ENCODE peak calls at places on chromosomes 1 and 21, in five cellular contexts. I is HL-60, Q is A549, Y is HFF-Myc, E is mammary epithelial cell. R is an unnamed sample.

GRCh38 chr1:116853680-116854191 is 56.0 kb upstream of the PTGFRN start:
- DNase-seq in I (peak; percentile 44), Q (peak; percentile 82), Y (peak; percentile 84), E (peak; percentile 83), R (no peak)

GRCh38 chr1:199778324-199778955 is 249.1 kb upstream of the NR5A2 start:
- DNase-seq in I (no peak), Q (peak; percentile 80), Y (no peak), E (no peak), R (no peak)

GRCh38 chr1:26190373-26190987 is at the start of gene CATSPER4:
- DNase-seq in I (no peak), Q (peak; percentile 44), Y (no peak), E (peak; percentile 13), R (no peak)

GRCh38 chr1:9238134-9238533 is 3.6 kb downstream of the H6PD start:
- DNase-seq in I (no peak), Q (no peak), Y (no peak), E (no peak), R (no peak)

GRCh38 chr1:199780948-199781347 is 246.6 kb upstream of the NR5A2 start:
- DNase-seq in I (no peak), Q (no peak), Y (no peak), E (peak; percentile 15), R (no peak)

GRCh38 chr1:40857737-40858136 is 4.4 kb downstream of the CITED4 start:
- DNase-seq in I (no peak), Q (no peak), Y (no peak), E (no peak), R (no peak)

GRCh38 chr21:15928196-15928595 is 198.4 kb downstream of the USP25 start:
- DNase-seq in I (no peak), Q (no peak), Y (no peak), E (no peak), R (no peak)

GRCh38 chr1:181396171-181396670 is 87.1 kb upstream of the CACNA1E start:
- DNase-seq in I (no peak), Q (no peak), Y (no peak), E (no peak), R (no peak)

GRCh38 chr1:186424539-186424938 is 36.4 kb downstream of the PDC start:
- DNase-seq in I (no peak), Q (no peak), Y (no peak), E (no peak), R (no peak)

GRCh38 chr1:109789771-109790170 is 26.0 kb upstream of the EPS8L3 start:
- DNase-seq in I (no peak), Q (no peak), Y (no peak), E (no peak), R (peak; percentile 31)

GRCh38 chr1:7116001-7116400 is 330.7 kb downstream of the CAMTA1 start:
- DNase-seq in I (no peak), Q (no peak), Y (no peak), E (no peak), R (no peak)

GRCh38 chr1:198778049-198778448 is 139.2 kb downstream of the PTPRC start:
- DNase-seq in I (no peak), Q (no peak), Y (no peak), E (no peak), R (no peak)

GRCh38 chr1:80048706-80049105 is 1042.2 kb upstream of the ADGRL4 start:
- DNase-seq in I (no peak), Q (no peak), Y (no peak), E (peak; percentile 25), R (no peak)

DNA sequence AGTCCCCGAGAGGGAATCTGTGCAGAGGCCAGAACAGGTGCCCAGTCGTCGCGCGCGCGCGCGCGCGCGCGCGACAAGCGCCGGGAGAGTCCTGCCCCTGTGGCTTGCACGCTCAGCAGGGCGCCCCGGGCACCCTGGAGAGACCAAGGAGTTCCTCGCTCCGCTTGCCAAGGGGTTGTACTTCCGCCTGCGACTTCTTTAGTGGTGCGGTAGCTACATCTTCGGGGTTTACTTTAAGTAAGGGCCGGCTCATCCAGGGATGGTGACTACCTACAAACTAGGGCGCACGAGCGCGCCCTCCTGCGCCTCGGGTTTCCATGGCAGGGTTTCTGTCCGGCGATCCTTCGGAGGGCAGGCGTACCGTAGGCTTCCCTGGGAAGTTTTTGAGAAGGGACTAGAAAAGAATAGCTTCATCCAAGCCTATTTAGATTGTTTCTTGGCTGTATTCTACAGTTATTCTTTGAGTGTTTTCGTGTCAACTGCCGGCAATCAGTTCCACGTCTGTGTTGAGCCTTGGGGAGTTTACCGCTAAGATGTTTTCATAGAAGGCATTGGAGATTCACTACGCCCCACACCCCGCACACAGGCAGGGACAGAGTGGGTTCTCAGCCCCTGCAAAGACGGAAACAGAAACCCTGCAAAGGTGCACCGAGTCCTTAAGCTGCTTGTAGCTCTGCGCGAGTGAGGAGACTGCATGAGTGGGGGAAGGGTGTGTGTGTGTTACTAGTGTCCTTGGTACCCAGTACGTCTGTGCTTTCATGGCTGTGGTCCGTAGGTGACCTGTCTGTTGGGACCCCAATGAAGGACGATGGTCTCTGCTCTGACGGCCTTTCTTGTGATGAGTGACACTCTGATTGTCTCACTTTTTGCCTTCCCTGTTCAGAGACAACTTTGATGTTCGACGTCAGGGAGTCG is 1.7 kb downstream of the LHX4 start:
- DNase-seq in I (peak; percentile 83), Q (peak; percentile 90), Y (no peak), E (peak; percentile 65), R (no peak)
- TF ChIP-seq CTCF in I (no peak), Q (peak; percentile 46), Y (no peak), E (no peak), R (no peak)

DNA sequence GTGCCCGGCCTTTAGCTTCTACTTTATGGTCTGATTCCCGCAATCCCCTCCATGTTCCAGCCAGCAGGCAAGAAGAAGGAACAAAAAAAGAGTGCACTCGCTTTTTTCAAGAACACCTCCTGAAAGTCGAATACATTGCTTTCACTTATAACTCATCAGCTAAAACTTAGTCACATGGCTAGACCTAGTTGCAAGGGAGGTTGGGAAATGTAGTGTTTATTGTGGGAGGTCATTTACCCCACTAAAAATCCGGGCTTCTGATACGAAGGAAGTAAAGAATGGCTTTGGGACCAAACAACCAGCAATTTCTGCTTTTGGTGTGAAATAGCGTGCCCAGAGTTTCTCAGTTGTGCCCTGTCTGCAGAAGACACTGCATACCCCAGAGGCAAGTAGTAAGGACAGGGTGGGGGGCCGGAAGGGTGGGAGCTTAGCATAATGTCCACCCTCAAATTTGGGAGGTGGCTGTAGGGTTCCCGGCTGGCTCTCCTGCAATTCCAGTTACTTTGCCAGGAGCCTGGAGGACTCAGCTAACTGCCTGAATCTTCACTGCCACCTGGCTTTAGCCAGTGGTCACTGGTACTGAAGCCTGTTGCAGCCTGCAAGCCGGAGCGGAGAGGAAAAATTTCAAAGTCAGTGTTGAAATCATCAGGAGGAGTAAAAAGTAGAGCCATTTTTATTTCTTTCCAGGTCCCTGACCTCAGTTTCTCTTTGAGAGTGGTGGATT is 57.7 kb upstream of the F3 start:
- DNase-seq in I (no peak), Q (peak; percentile 37), Y (no peak), E (peak; percentile 57), R (no peak)
- TF ChIP-seq CTCF in I (no peak), Q (no peak), Y (peak; percentile 45), E (peak; percentile 62), R (no peak)

DNA sequence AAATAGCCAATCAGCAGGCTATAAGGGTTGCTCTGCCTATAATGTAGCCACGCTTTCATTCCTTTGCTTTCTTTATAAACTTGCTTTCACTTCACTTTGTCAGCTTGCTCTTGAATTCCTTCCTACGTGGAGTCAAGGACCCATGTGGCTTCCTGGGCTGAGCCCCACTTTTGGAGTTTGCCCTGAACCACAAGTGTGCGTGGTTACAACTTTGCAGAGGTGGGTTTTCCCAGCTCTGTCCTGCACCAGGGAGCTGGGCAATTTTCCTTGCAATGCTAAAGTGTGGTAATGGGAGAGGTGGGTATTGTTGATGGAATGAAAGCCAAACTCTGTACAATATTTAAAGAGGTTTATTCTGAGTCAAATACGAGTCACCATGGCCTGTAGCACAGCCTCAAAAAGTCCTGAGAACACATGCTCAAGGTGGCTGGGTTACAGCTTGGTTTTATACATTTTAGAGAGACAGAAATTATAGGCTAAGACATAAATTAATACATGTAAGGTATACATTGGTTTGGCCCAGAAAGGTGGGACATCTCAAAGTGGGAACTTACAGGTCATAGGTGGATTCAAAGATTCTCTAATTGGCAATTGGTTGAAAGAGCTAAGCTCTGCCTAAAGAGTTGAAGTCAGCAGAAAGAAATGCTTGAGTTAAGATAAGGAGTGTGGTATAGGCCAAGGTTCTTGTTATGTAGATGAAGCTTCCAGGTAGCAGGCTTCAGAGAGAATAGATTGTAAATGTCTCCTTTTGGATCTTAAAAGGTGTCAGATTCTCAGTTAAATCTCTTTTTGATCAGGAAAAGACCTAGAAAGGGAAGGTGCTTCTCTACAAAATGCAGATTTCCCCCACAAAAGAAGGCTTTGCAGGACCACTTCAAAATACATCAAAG is 41.9 kb upstream of the COG2 start:
- DNase-seq in I (no peak), Q (no peak), Y (no peak), E (peak; percentile 4), R (no peak)
- TF ChIP-seq CTCF in I (no peak), Q (no peak), Y (no peak), E (no peak), R (no peak)

DNA sequence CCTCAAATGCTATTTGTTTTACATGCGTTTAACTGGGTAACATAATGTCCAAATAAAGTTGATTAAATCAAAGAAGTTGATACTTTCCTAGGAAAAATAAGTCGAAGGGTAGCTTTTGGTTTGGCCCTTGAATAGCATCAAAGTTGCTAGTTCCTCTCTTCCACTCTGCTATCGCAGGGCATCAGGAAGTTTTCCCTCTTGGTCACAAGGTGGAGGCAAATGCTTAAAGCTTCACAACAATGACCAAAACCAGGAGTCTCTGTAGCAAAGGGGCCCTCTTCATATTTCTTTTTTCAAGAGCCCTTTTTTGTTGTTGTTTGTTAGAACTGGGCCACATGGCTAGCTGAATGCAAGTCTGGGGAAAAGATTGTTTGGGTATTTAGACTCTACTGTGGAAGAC is 668.4 kb downstream of the KCNT2 start:
- DNase-seq in I (no peak), Q (peak; percentile 10), Y (no peak), E (peak; percentile 34), R (no peak)
- TF ChIP-seq CTCF in I (no peak), Q (no peak), Y (peak; percentile 17), E (peak; percentile 51), R (no peak)

GRCh38 chr21:35663856-35664606 is 396.3 kb downstream of the SETD4 start:
- DNase-seq in I (no peak), Q (no peak), Y (no peak), E (no peak), R (no peak)
- TF ChIP-seq CTCF in I (no peak), Q (no peak), Y (no peak), E (no peak), R (no peak)

DNA sequence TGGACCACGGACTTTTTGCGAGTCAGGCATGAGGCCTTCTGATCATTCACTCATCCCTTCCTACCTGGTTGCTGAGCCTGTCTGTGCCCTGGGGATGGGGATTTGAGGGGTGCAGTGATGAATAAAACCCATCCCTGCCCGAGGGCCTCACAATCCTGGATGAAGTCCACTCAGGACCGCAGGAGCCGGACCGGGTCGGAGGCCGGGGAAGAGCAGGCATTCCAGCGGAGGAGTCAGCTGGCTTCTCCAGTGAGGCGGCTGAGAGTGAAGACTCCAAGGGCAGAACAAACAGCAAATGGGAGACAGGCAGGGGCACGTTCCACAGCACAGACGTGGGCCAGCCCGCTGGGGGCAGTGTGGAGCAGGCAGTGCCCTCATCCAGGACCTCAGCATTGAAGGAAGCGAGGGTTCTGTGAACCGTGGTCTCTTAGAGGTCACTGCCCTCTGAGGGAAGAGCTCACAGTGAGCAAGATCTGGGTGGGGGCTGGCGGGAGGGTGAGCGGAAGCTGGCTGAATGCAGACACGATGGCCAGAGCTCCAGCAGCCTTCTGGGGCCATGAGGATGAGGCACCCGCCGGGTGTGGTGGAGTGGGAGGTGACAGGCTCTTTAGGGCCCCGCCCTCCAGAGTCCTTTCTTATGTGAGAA is 10.9 kb upstream of the LRRC3 start:
- DNase-seq in I (no peak), Q (no peak), Y (no peak), E (no peak), R (peak; percentile 31)
- TF ChIP-seq CTCF in I (peak; percentile 4), Q (no peak), Y (peak; percentile 20), E (no peak), R (no peak)